ENCODE peak calls at places on chromosome 2, in eight cellular contexts. One of them, this sample, is unnamed.

GRCh38 chr2:191954446-191954845 is 107.6 kb upstream of the CAVIN2 start:
- DNase-seq in CD8-positive, alpha-beta T cell: no peak
- DNase-seq in stomach: no peak
- DNase-seq in right cardiac atrium: no peak
- DNase-seq in A549: no peak
- DNase-seq in IMR-90: no peak
- DNase-seq in coronary artery: no peak
- DNase-seq in esophagus squamous epithelium: no peak
- DNase-seq in this sample: no peak

GRCh38 chr2:8662239-8662879 is 19.5 kb upstream of the ID2 start:
- DNase-seq in CD8-positive, alpha-beta T cell: no peak
- DNase-seq in stomach: no peak
- DNase-seq in right cardiac atrium: no peak
- DNase-seq in A549: peak
- DNase-seq in IMR-90: peak
- DNase-seq in coronary artery: peak
- DNase-seq in esophagus squamous epithelium: no peak
- DNase-seq in this sample: no peak

GRCh38 chr2:120765911-120766757 is 30.5 kb downstream of the GLI2 start:
- DNase-seq in CD8-positive, alpha-beta T cell: no peak
- DNase-seq in stomach: peak
- DNase-seq in right cardiac atrium: peak
- DNase-seq in A549: peak
- DNase-seq in IMR-90: peak
- DNase-seq in coronary artery: peak
- DNase-seq in esophagus squamous epithelium: no peak
- DNase-seq in this sample: no peak

GRCh38 chr2:168587302-168587701 is 131.2 kb downstream of the CERS6 start:
- DNase-seq in CD8-positive, alpha-beta T cell: no peak
- DNase-seq in stomach: no peak
- DNase-seq in right cardiac atrium: no peak
- DNase-seq in A549: no peak
- DNase-seq in IMR-90: no peak
- DNase-seq in coronary artery: no peak
- DNase-seq in esophagus squamous epithelium: no peak
- DNase-seq in this sample: no peak

GRCh38 chr2:79861059-79861374 is 348.2 kb downstream of the CTNNA2 start:
- DNase-seq in CD8-positive, alpha-beta T cell: no peak
- DNase-seq in stomach: no peak
- DNase-seq in right cardiac atrium: no peak
- DNase-seq in A549: no peak
- DNase-seq in IMR-90: no peak
- DNase-seq in coronary artery: no peak
- DNase-seq in esophagus squamous epithelium: no peak
- DNase-seq in this sample: no peak

GRCh38 chr2:174740718-174741117 is 23.6 kb downstream of the CHRNA1 start:
- DNase-seq in CD8-positive, alpha-beta T cell: no peak
- DNase-seq in stomach: no peak
- DNase-seq in right cardiac atrium: no peak
- DNase-seq in A549: no peak
- DNase-seq in IMR-90: no peak
- DNase-seq in coronary artery: no peak
- DNase-seq in esophagus squamous epithelium: no peak
- DNase-seq in this sample: no peak

GRCh38 chr2:36886664-36887063 is 79.7 kb downstream of the STRN start:
- DNase-seq in CD8-positive, alpha-beta T cell: no peak
- DNase-seq in stomach: no peak
- DNase-seq in right cardiac atrium: no peak
- DNase-seq in A549: no peak
- DNase-seq in IMR-90: peak
- DNase-seq in coronary artery: no peak
- DNase-seq in esophagus squamous epithelium: no peak
- DNase-seq in this sample: no peak

GRCh38 chr2:133346654-133347053 is 221.6 kb downstream of the NCKAP5 start:
- DNase-seq in CD8-positive, alpha-beta T cell: no peak
- DNase-seq in stomach: no peak
- DNase-seq in right cardiac atrium: no peak
- DNase-seq in A549: peak
- DNase-seq in IMR-90: peak
- DNase-seq in coronary artery: no peak
- DNase-seq in esophagus squamous epithelium: no peak
- DNase-seq in this sample: peak

GRCh38 chr2:233129351-233129978 is 69.3 kb downstream of the INPP5D start:
- DNase-seq in CD8-positive, alpha-beta T cell: no peak
- DNase-seq in stomach: no peak
- DNase-seq in right cardiac atrium: no peak
- DNase-seq in A549: no peak
- DNase-seq in IMR-90: no peak
- DNase-seq in coronary artery: no peak
- DNase-seq in esophagus squamous epithelium: no peak
- DNase-seq in this sample: no peak

GRCh38 chr2:202442882-202443281 is 66.8 kb downstream of the BMPR2 start:
- DNase-seq in CD8-positive, alpha-beta T cell: no peak
- DNase-seq in stomach: no peak
- DNase-seq in right cardiac atrium: no peak
- DNase-seq in A549: no peak
- DNase-seq in IMR-90: peak
- DNase-seq in coronary artery: no peak
- DNase-seq in esophagus squamous epithelium: no peak
- DNase-seq in this sample: no peak

GRCh38 chr2:3423492-3424170 is 44.1 kb downstream of the TRAPPC12 start:
- DNase-seq in CD8-positive, alpha-beta T cell: peak
- DNase-seq in stomach: peak
- DNase-seq in right cardiac atrium: peak
- DNase-seq in A549: peak
- DNase-seq in IMR-90: peak
- DNase-seq in coronary artery: no peak
- DNase-seq in esophagus squamous epithelium: no peak
- DNase-seq in this sample: no peak

GRCh38 chr2:132690664-132691303 is 20.8 kb upstream of the LYPD1 start:
- DNase-seq in CD8-positive, alpha-beta T cell: no peak
- DNase-seq in stomach: no peak
- DNase-seq in right cardiac atrium: no peak
- DNase-seq in A549: no peak
- DNase-seq in IMR-90: peak
- DNase-seq in coronary artery: no peak
- DNase-seq in esophagus squamous epithelium: no peak
- DNase-seq in this sample: no peak

GRCh38 chr2:69211111-69211510 is 175.9 kb downstream of the GFPT1 start:
- DNase-seq in CD8-positive, alpha-beta T cell: no peak
- DNase-seq in stomach: no peak
- DNase-seq in right cardiac atrium: no peak
- DNase-seq in A549: no peak
- DNase-seq in IMR-90: no peak
- DNase-seq in coronary artery: no peak
- DNase-seq in esophagus squamous epithelium: no peak
- DNase-seq in this sample: no peak

DNA sequence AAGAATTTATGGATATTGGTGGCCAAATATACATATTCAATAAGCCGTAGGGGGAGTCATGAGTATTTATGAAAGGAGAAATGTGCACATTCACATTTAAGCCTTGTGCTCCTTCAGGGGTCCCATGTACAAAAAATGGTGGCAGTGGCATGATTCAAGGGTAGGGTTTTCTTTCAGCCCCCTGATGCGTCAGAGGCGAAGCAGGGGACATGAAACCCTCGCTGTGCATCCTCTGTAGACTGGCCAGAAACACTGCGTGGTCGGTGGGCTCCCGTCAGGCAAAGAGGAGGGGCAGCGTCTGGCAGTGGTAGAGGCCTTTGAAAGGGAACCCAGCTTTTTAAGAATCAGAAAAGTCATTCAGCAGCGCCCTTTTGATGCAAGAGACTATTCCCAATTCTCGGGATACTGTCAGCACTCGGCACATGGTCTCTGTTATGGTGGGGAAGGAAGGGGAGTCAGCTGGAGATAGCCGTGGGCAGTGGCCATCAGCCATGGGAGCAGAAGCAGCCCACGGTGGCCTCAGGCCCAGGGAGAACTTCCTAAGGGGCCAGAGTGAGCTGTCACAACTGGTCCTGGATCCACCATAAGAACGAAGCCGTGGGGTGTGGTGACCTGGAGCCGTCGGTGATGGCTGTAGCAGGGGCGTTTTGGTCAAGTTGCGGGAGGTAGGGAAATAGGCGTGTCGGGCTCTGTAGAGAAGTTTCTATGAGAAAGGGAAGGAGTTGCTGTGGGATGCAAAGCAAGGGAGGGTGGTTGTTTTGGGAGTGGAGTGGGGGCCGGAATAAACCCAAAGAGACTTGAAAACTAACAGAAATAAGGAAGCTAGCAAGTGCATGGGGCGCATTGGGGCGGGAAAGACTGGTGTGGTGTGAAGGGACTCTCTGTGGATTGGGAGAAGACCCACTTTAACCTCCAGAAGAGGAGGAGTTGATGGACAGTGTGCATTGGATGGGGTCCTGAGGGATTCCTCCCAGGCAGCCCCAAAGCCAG is 95.6 kb downstream of the SH3BP4 start:
- DNase-seq in CD8-positive, alpha-beta T cell: no peak
- DNase-seq in stomach: no peak
- DNase-seq in right cardiac atrium: no peak
- DNase-seq in A549: no peak
- DNase-seq in IMR-90: no peak
- DNase-seq in coronary artery: no peak
- DNase-seq in esophagus squamous epithelium: no peak
- DNase-seq in this sample: no peak
- H3K27ac ChIP-seq in CD8-positive, alpha-beta T cell: no peak
- H3K27ac ChIP-seq in stomach: peak
- H3K27ac ChIP-seq in right cardiac atrium: peak
- H3K27ac ChIP-seq in A549: no peak
- H3K27ac ChIP-seq in IMR-90: no peak
- H3K27ac ChIP-seq in coronary artery: no peak
- H3K27ac ChIP-seq in esophagus squamous epithelium: no peak
- H3K27ac ChIP-seq in this sample: no peak

GRCh38 chr2:173571887-173572680 is 217.4 kb downstream of the CDCA7 start:
- DNase-seq in CD8-positive, alpha-beta T cell: no peak
- DNase-seq in stomach: no peak
- DNase-seq in right cardiac atrium: no peak
- DNase-seq in A549: no peak
- DNase-seq in IMR-90: no peak
- DNase-seq in coronary artery: no peak
- DNase-seq in esophagus squamous epithelium: no peak
- DNase-seq in this sample: no peak

GRCh38 chr2:173574304-173574703 is 219.6 kb downstream of the CDCA7 start:
- DNase-seq in CD8-positive, alpha-beta T cell: no peak
- DNase-seq in stomach: no peak
- DNase-seq in right cardiac atrium: no peak
- DNase-seq in A549: no peak
- DNase-seq in IMR-90: no peak
- DNase-seq in coronary artery: no peak
- DNase-seq in esophagus squamous epithelium: no peak
- DNase-seq in this sample: no peak

GRCh38 chr2:173572848-173573247 is 218.2 kb downstream of the CDCA7 start:
- DNase-seq in CD8-positive, alpha-beta T cell: no peak
- DNase-seq in stomach: no peak
- DNase-seq in right cardiac atrium: no peak
- DNase-seq in A549: no peak
- DNase-seq in IMR-90: no peak
- DNase-seq in coronary artery: no peak
- DNase-seq in esophagus squamous epithelium: no peak
- DNase-seq in this sample: no peak

GRCh38 chr2:173571021-173571821 is 216.5 kb downstream of the CDCA7 start:
- DNase-seq in CD8-positive, alpha-beta T cell: no peak
- DNase-seq in stomach: no peak
- DNase-seq in right cardiac atrium: no peak
- DNase-seq in A549: peak
- DNase-seq in IMR-90: peak
- DNase-seq in coronary artery: no peak
- DNase-seq in esophagus squamous epithelium: no peak
- DNase-seq in this sample: no peak

DNA sequence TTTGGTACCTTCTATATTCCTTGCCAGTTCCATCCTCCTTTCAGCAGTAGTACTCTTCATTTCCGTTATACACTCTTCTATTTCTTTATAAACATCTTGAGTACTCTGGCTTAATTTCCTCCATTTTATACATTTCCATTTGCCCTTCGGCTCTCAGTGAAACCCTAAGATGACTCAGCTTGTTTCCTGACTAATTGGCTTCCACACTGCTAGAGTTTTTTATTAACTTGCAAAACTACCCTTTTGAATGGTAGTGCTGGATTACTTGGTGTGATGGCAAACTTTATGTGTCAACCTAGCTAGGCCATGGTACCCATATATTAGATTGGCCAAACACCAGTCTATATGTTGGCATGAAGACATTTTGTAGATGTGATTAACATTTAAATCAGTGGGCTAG is 220.0 kb downstream of the CDCA7 start:
- DNase-seq in CD8-positive, alpha-beta T cell: no peak
- DNase-seq in stomach: no peak
- DNase-seq in right cardiac atrium: no peak
- DNase-seq in A549: no peak
- DNase-seq in IMR-90: peak
- DNase-seq in coronary artery: no peak
- DNase-seq in esophagus squamous epithelium: no peak
- DNase-seq in this sample: no peak
- H3K27ac ChIP-seq in CD8-positive, alpha-beta T cell: no peak
- H3K27ac ChIP-seq in stomach: no peak
- H3K27ac ChIP-seq in right cardiac atrium: no peak
- H3K27ac ChIP-seq in A549: peak
- H3K27ac ChIP-seq in IMR-90: no peak
- H3K27ac ChIP-seq in coronary artery: no peak
- H3K27ac ChIP-seq in esophagus squamous epithelium: no peak
- H3K27ac ChIP-seq in this sample: no peak

GRCh38 chr2:226877491-226877890 is 41.6 kb downstream of the RHBDD1 start:
- DNase-seq in CD8-positive, alpha-beta T cell: no peak
- DNase-seq in stomach: no peak
- DNase-seq in right cardiac atrium: no peak
- DNase-seq in A549: no peak
- DNase-seq in IMR-90: no peak
- DNase-seq in coronary artery: no peak
- DNase-seq in esophagus squamous epithelium: no peak
- DNase-seq in this sample: no peak
- H3K27ac ChIP-seq in CD8-positive, alpha-beta T cell: no peak
- H3K27ac ChIP-seq in stomach: no peak
- H3K27ac ChIP-seq in right cardiac atrium: no peak
- H3K27ac ChIP-seq in A549: no peak
- H3K27ac ChIP-seq in IMR-90: no peak
- H3K27ac ChIP-seq in coronary artery: no peak
- H3K27ac ChIP-seq in esophagus squamous epithelium: no peak
- H3K27ac ChIP-seq in this sample: no peak

DNA sequence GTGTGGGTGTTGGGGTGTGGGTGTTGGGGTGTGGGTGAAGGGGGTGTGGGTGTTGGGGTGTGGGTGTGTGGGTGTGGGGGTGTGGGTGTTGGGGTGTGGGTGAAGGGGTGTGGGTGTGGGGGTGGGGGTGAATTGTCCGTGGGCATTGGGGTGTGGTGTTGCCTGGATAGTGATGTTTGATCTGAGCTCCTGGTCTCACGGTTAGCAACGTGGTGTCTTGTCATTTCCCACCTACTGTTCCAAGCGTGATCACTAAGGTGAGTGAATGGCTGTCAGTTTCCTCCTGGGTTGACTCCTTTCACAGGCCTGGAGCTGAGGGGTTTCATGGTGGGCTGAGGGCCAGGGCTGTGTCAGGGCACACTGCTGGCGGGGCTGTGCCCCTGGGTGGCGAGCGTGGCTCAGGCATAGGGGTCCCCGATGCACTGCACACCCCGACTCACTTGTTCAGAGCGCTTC is 27.2 kb downstream of the RTP5 start:
- DNase-seq in CD8-positive, alpha-beta T cell: peak
- DNase-seq in stomach: peak
- DNase-seq in right cardiac atrium: no peak
- DNase-seq in A549: no peak
- DNase-seq in IMR-90: no peak
- DNase-seq in coronary artery: peak
- DNase-seq in esophagus squamous epithelium: no peak
- DNase-seq in this sample: no peak
- H3K27ac ChIP-seq in CD8-positive, alpha-beta T cell: no peak
- H3K27ac ChIP-seq in stomach: no peak
- H3K27ac ChIP-seq in right cardiac atrium: no peak
- H3K27ac ChIP-seq in A549: no peak
- H3K27ac ChIP-seq in IMR-90: no peak
- H3K27ac ChIP-seq in coronary artery: no peak
- H3K27ac ChIP-seq in esophagus squamous epithelium: no peak
- H3K27ac ChIP-seq in this sample: no peak